ENCODE peak calls at places on chromosomes 2 and 18, in seven cellular contexts. Q, L, O, A, W, B and Y are unnamed samples. For H3K4me1, the result is how much of the 10 kb centered on the place peaks cover.

GRCh38 chr2:98175811-98176210 is 88.8 kb downstream of the VWA3B start:
- DNase-seq in A (peak), Q (peak), W (no peak), O (peak), B (no peak), L (peak), Y (peak)

GRCh38 chr2:66301073-66301766 is 133.7 kb upstream of the MEIS1 start:
- DNase-seq in L (no peak), W (no peak), B (peak), O (no peak), A (no peak), Q (peak), Y (no peak)

GRCh38 chr18:80247403-80247916 is at the start of gene PARD6G:
- DNase-seq in L (peak), A (peak), O (peak), B (peak), Q (peak), W (peak), Y (no peak)

GRCh38 chr2:127661949-127662510 is 13.3 kb downstream of the LIMS2 start:
- DNase-seq in O (no peak), A (no peak), Q (no peak), W (no peak), L (no peak), B (peak), Y (no peak)

GRCh38 chr18:33914399-33914798 is 310.3 kb downstream of the NOL4 start:
- DNase-seq in A (no peak), O (no peak), B (no peak), L (no peak), Q (no peak), W (no peak), Y (no peak)

GRCh38 chr18:55287146-55287806 is 300.7 kb downstream of the TCF4 start:
- DNase-seq in Q (no peak), O (no peak), B (peak), L (no peak), W (no peak), A (no peak), Y (no peak)

GRCh38 chr2:17709897-17710296 is 43.7 kb downstream of the SMC6 start:
- DNase-seq in Q (no peak), L (no peak), B (peak), O (no peak), A (no peak), W (no peak), Y (no peak)

GRCh38 chr2:223273995-223274394 is 222.0 kb downstream of the KCNE4 start:
- DNase-seq in A (no peak), O (no peak), Q (no peak), W (no peak), L (no peak), B (no peak), Y (no peak)

GRCh38 chr2:122150546-122150945 is 395.1 kb downstream of the TSN start:
- DNase-seq in Q (no peak), L (no peak), A (no peak), B (no peak), W (no peak), O (no peak), Y (no peak)

GRCh38 chr2:130390460-130391057 is 34.7 kb downstream of the PTPN18 start:
- DNase-seq in A (no peak), Q (no peak), L (no peak), O (no peak), B (no peak), W (no peak), Y (no peak)

GRCh38 chr2:152950125-152950524 is 231.7 kb downstream of the ARL6IP6 start:
- DNase-seq in O (peak), B (peak), L (no peak), A (peak), W (no peak), Q (no peak), Y (no peak)

GRCh38 chr2:150126143-150126725 is 361.2 kb downstream of the RND3 start:
- DNase-seq in W (peak), B (peak), Q (no peak), O (no peak), A (peak), L (no peak), Y (no peak)

GRCh38 chr2:141599721-141600120 is 531.1 kb downstream of the LRP1B start:
- DNase-seq in B (no peak), A (no peak), L (no peak), O (no peak), W (no peak), Q (no peak), Y (no peak)

GRCh38 chr2:95667480-95667879 is 75.7 kb downstream of the TRIM43 start:
- DNase-seq in O (no peak), A (no peak), L (no peak), B (no peak), W (no peak), Q (no peak), Y (no peak)

GRCh38 chr18:9215221-9215933 is 78.8 kb downstream of the ANKRD12 start:
- DNase-seq in W (no peak), B (no peak), L (no peak), O (peak), A (peak), Q (peak), Y (no peak)

GRCh38 chr2:128217671-128218070 is 101.0 kb downstream of the HS6ST1 start:
- DNase-seq in W (peak), O (no peak), A (no peak), L (no peak), B (no peak), Q (no peak), Y (no peak)

GRCh38 chr2:203455209-203455608 is 79.9 kb downstream of the RAPH1 start:
- DNase-seq in A (no peak), O (no peak), Q (no peak), W (no peak), B (no peak), L (no peak), Y (no peak)

GRCh38 chr2:181058378-181059269 is 78.2 kb downstream of the UBE2E3 start:
- DNase-seq in W (peak), Q (peak), O (peak), A (peak), B (peak), L (peak), Y (no peak)

GRCh38 chr18:71136487-71136886 is 847.6 kb downstream of the SOCS6 start:
- DNase-seq in Q (no peak), A (no peak), L (no peak), B (no peak), O (no peak), W (no peak), Y (no peak)

GRCh38 chr18:25351773-25352628 is at the start of gene ZNF521:
- DNase-seq in O (peak), B (peak), Q (peak), A (peak), W (peak), L (peak), Y (no peak)

GRCh38 chr2:95346236-95346737 is 49.1 kb downstream of the KCNIP3 start:
- DNase-seq in O (peak), W (peak), A (peak), Q (peak), B (peak), L (peak), Y (no peak)

GRCh38 chr18:23291456-23292205 is 156.3 kb downstream of the CABLES1 start:
- DNase-seq in A (no peak), W (no peak), Q (peak), L (no peak), B (peak), O (no peak), Y (no peak)

GRCh38 chr18:49878567-49878966 is 65.2 kb upstream of the ACAA2 start:
- DNase-seq in O (no peak), L (no peak), A (no peak), Q (peak), W (no peak), B (peak), Y (no peak)

GRCh38 chr2:173462908-173463840 is 108.5 kb downstream of the CDCA7 start:
- DNase-seq in Q (no peak), A (peak), L (peak), W (no peak), B (no peak), O (peak), Y (no peak)

GRCh38 chr2:70608373-70608772 is 54.7 kb upstream of the TGFA start:
- DNase-seq in L (no peak), W (no peak), O (no peak), A (no peak), Q (no peak), B (no peak), Y (no peak)

GRCh38 chr2:150610670-150611279 is 123.3 kb upstream of the RND3 start:
- DNase-seq in W (peak), B (peak), O (peak), A (peak), L (peak), Q (peak), Y (no peak)

GRCh38 chr18:77206676-77207370 is 42.8 kb upstream of the GALR1 start:
- DNase-seq in Q (peak), L (no peak), B (peak), W (no peak), O (no peak), A (no peak), Y (no peak)

GRCh38 chr2:201608021-201608420 is 35.3 kb downstream of the TMEM237 start:
- DNase-seq in W (no peak), L (no peak), B (no peak), Q (no peak), A (no peak), O (no peak), Y (no peak)

GRCh38 chr2:240925191-240925575 is 19.0 kb downstream of the CROCC2 start:
- DNase-seq in B (no peak), O (no peak), A (no peak), W (peak), L (peak), Q (no peak), Y (no peak)

GRCh38 chr2:197909377-197909776 is 105.0 kb downstream of the PLCL1 start:
- DNase-seq in L (no peak), Q (peak), O (no peak), A (no peak), B (peak), W (no peak), Y (no peak)

GRCh38 chr18:34283506-34283905 is 58.8 kb upstream of the NOL4 start:
- DNase-seq in A (no peak), W (no peak), O (peak), B (no peak), L (no peak), Q (no peak), Y (no peak)

GRCh38 chr2:10476723-10477442 is 28.8 kb upstream of the ODC1 start:
- DNase-seq in W (no peak), A (no peak), O (no peak), L (no peak), B (no peak), Q (no peak), Y (no peak)

GRCh38 chr2:163878718-163879117 is 142.9 kb upstream of the FIGN start:
- DNase-seq in A (peak), L (peak), O (peak), Q (peak), B (peak), W (peak), Y (no peak)

GRCh38 chr2:202377308-202377736 is 1.2 kb downstream of the BMPR2 start:
- DNase-seq in Q (peak), W (peak), B (peak), O (peak), A (peak), L (peak), Y (peak)

GRCh38 chr2:154740360-154740759 is 41.9 kb downstream of the KCNJ3 start:
- DNase-seq in W (no peak), B (no peak), A (no peak), O (no peak), Q (no peak), L (no peak), Y (no peak)

GRCh38 chr2:148876190-148876588 is 1.2 kb downstream of the KIF5C start:
- DNase-seq in L (peak), Q (no peak), A (peak), O (peak), W (no peak), B (no peak), Y (no peak)

GRCh38 chr2:27992787-27993747 is 102.5 kb downstream of the BABAM2 start:
- DNase-seq in W (peak), B (peak), L (no peak), Q (peak), O (peak), A (peak), Y (no peak)

DNA sequence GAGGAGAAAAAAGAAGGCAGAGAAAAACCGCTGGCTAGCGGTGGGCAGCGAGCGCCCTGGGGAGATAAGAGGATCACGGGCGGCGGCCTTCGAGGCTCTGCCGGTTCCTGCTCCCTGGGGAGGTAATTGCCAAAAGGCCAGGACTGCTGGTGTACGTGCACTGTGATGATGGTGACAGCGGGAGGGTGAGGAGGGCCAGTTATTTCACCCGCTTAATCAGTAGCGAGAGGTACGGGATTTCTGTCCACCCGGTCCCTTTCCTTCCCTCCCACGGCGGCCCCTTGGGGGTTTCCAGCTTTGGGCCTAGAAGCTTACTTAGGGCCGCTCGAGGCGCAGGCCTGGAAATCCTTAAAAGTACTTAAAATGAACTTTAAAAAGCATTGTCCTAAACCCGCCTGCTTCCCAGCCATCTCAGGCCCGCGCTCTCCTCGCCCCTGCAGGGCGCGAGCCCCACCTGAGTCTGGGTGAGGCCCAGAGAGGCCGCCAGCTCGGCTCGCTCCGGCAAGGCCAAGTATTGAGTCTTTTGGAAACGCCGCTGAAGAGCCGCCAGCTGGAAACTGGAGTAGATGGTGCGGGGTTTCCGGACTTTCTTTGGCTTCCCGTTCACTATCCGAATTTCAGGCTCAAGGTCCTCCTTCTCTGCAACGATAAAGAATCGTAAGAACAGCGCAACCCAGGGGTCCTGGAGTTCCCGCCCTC is 1.5 kb downstream of the DLX2 start:
- DNase-seq in W (no peak), B (peak), O (no peak), A (no peak), L (no peak), Q (no peak), Y (peak)
- H3K4me1 ChIP-seq in W (under half), B (under half), O (under half), A (half or more), L (under half), Q (under half), Y (half or more)

DNA sequence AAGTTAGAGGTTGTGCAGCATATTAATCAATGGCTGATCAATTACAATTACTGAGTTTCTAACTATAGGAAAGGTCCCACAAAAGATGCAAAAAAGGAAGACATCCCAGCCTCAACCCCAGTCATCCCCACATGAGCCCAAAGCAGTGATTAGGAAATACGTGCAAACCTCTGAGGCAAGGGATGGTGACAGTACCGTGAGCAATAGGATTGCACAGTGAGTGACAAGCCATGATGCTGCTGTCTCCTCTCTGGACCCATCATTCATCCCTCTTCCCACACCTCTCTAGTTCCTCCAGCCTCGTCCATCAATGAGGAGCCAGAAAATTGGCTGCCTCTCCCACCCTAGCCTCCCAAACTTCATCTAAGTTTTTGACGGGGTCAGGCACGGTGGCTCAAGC is 4.0 kb upstream of the SLC11A1 start:
- DNase-seq in A (no peak), Q (no peak), L (no peak), O (no peak), W (no peak), B (no peak), Y (no peak)
- H3K4me1 ChIP-seq in A (under half), Q (under half), L (under half), O (under half), W (under half), B (under half), Y (under half)

DNA sequence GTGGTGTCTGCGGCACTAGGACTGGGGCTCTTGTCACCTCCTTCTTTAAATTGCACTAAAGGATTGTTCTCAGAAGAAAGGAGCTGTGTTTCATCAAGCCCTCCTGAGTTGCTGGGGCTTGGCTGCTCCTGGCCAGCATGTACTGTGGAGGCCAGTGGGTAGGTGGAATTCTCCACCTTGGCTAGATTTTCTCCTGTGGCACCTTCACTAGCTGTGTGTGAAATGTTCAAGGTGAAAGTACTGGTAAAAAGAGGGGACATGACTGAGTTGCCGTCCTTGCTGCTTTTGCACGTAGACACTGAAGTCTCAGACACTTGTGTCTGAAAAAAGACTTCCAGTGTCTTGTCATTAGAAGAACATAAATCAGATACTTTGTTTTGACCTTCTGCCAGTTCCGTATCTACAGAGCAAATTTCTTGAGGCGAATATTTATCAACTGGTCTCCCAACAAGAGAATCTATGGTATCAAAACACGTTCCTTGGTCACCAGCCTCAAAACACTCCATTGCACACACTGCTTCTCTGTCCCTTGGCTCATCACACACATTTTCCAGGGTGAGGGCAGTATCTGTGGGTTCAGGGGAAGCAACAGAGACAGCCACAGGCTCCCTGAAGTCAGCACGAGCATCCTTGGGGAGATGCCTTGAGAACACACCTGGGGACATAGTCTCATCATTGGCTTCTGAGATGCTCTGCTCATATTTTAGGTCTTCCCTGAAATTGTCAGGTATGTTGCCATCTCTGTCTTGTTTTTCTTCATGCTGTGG is 91.4 kb downstream of the ALPK2 start:
- DNase-seq in A (no peak), L (no peak), O (no peak), Q (no peak), B (no peak), W (no peak), Y (no peak)
- H3K4me1 ChIP-seq in A (under half), L (under half), O (under half), Q (half or more), B (under half), W (under half), Y (under half)

GRCh38 chr2:64327510-64328414 is 126.2 kb upstream of the LGALSL start:
- DNase-seq in W (peak), A (peak), L (peak), Q (peak), O (no peak), B (peak), Y (no peak)
- H3K4me1 ChIP-seq in W (under half), A (under half), L (under half), Q (under half), O (under half), B (under half), Y (under half)

GRCh38 chr2:160406591-160407392 is 86.8 kb downstream of the RBMS1 start:
- DNase-seq in L (no peak), B (peak), O (peak), A (peak), Q (peak), W (peak), Y (peak)

GRCh38 chr2:160407393-160408204 is 86.0 kb downstream of the RBMS1 start:
- DNase-seq in W (peak), L (peak), A (peak), O (peak), Q (peak), B (peak), Y (no peak)

GRCh38 chr2:160402498-160402897 is 91.1 kb downstream of the RBMS1 start:
- DNase-seq in A (no peak), O (no peak), W (no peak), L (no peak), Q (no peak), B (no peak), Y (no peak)

GRCh38 chr2:160402997-160403979 is 90.3 kb downstream of the RBMS1 start:
- DNase-seq in O (no peak), B (peak), A (peak), W (peak), Q (peak), L (no peak), Y (no peak)

GRCh38 chr2:160405077-160405865 is 88.3 kb downstream of the RBMS1 start:
- DNase-seq in W (no peak), L (no peak), Q (no peak), B (peak), A (no peak), O (no peak), Y (no peak)
- H3K4me1 ChIP-seq in W (half or more), L (under half), Q (under half), B (half or more), A (under half), O (under half), Y (half or more)

DNA sequence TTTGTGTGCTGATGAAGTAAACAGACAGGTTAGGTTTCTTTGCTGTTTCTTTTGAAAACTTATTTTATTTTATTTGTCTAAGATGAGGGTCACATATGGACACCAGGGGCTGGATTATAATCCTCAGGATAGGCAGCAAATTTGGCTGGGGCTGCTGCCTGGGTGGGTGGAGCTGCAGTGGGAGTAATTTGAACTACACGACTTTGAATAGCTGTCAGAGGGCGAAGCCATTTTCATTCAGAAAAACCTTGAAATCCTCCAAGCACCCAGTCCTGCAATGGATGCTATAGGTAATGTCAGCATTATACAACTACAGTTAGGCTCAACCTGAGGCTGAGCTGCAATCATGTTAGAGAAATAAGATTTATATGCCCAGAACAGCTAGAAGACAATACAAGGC is 16.6 kb downstream of the SETBP1 start:
- DNase-seq in Q (no peak), O (no peak), L (no peak), A (no peak), B (no peak), W (no peak), Y (no peak)
- H3K4me1 ChIP-seq in Q (under half), O (under half), L (under half), A (under half), B (under half), W (under half), Y (half or more)